ENCODE peak calls at places on chromosomes 4 and X, in five cellular contexts. G is GM12878, T is suprapubic skin, L is HL-60, Y is Panc1. D is an unnamed sample.

GRCh38 chrX:15797707-15798106 is 7.4 kb downstream of the ZRSR2 start:
- DNase-seq in G (no peak), T (no peak), L (no peak), Y (no peak), D (no peak)

GRCh38 chrX:1592128-1592862 is 891 bp downstream of the AKAP17A start:
- DNase-seq in G (no peak), T (no peak), L (no peak), Y (no peak), D (no peak)

GRCh38 chr4:76083386-76083785 is 8.9 kb downstream of the ART3 start:
- DNase-seq in G (no peak), T (no peak), L (no peak), Y (no peak), D (no peak)

GRCh38 chr4:140237616-140238352 is 83.8 kb upstream of the MAML3 start:
- DNase-seq in G (no peak), T (peak; percentile 88), L (peak; percentile 61), Y (no peak), D (peak; percentile 38)

GRCh38 chrX:68177542-68177941 is 255.8 kb downstream of the OPHN1 start:
- DNase-seq in G (no peak), T (no peak), L (peak; percentile 33), Y (no peak), D (no peak)

GRCh38 chr4:78613522-78614311 is 62.1 kb downstream of the ANXA3 start:
- DNase-seq in G (peak; percentile 93), T (no peak), L (no peak), Y (no peak), D (no peak)

GRCh38 chr4:36997727-36998126 is 246.8 kb upstream of the NWD2 start:
- DNase-seq in G (no peak), T (no peak), L (no peak), Y (peak; percentile 17), D (no peak)

GRCh38 chr4:175953960-175954521 is 111.6 kb upstream of the WDR17 start:
- DNase-seq in G (no peak), T (no peak), L (no peak), Y (no peak), D (no peak)

GRCh38 chr4:1659104-1659725 is 24.9 kb downstream of the FAM53A start:
- DNase-seq in G (no peak), T (no peak), L (no peak), Y (no peak), D (no peak)

GRCh38 chr4:102639602-102640001 is 121.2 kb downstream of the MANBA start:
- DNase-seq in G (no peak), T (no peak), L (no peak), Y (no peak), D (no peak)

GRCh38 chrX:12021708-12022107 is 116.6 kb upstream of the FRMPD4 start:
- DNase-seq in G (no peak), T (no peak), L (no peak), Y (no peak), D (no peak)

DNA sequence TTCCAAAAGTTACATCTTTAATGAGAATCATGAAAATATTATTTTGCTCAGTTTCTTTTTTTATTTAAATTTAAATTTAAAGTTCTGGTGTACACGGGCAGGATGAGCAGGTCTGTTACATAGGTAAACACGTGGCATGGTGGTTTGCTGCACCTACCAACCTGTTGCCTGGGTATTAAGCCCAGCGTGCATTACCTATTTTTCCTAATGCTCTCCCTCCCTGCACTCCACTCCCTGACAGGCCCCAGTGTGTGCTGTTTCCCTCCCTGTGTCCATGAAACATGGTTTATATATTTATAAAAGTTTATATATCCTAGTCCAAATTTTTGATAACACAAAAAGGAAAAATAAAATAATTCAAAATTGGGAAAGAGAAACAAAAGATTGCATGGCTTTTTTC is 4.0 kb downstream of the AFP start:
- DNase-seq in G (no peak), T (no peak), L (no peak), Y (no peak), D (no peak)
- H3K4me3 ChIP-seq in G (no peak overlapping the region), T (no peak overlapping the region), L (no peak overlapping the region), Y (no peak overlapping the region), D (no peak overlapping the region)

GRCh38 chrX:42237956-42238355 is 314.6 kb upstream of the CASK start:
- DNase-seq in G (no peak), T (no peak), L (no peak), Y (no peak), D (no peak)
- TF ChIP-seq POLR2AphosphoS5 in G (no peak), T (no peak), L (no peak), Y (no peak), D (no peak)

GRCh38 chrX:57977992-57978391 is 67.7 kb upstream of the ZXDA start:
- DNase-seq in G (no peak), T (no peak), L (no peak), Y (no peak), D (no peak)
- H3K4me3 ChIP-seq in G (no peak overlapping the region), T (no peak overlapping the region), L (no peak overlapping the region), Y (no peak overlapping the region), D (no peak overlapping the region)

GRCh38 chr4:4866833-4867744 is 7.6 kb downstream of the MSX1 start:
- DNase-seq in G (no peak), T (peak; percentile 78), L (no peak), Y (no peak), D (no peak)
- TF ChIP-seq POLR2AphosphoS5 in G (no peak), T (no peak), L (no peak), Y (no peak), D (no peak)

DNA sequence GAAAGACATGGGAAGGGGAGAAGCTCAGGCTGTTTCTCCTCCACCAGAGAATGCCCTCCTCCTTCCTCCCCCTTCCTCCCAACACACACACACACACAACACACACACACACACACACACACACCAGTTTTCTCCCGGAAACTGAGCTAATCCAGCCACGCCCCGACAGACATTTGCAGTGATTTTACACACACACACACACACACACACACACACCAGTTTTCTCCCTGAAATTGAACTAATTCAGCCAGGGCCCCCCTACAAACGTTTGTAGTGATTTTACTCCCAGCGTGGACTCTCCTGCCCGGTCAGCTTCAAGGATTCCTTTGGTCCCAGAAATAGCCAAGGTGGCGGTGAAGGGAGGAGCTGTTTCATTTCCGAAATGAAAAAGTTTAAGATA is 32.9 kb upstream of the STX18 start:
- DNase-seq in G (no peak), T (no peak), L (no peak), Y (peak; percentile 7), D (no peak)
- H3K4me3 ChIP-seq in G (peak overlapping the region; percentile 76), T (peak overlapping the region; percentile 82), L (peak overlapping the region; percentile 36), Y (peak overlapping the region; percentile 54), D (peak overlapping the region; percentile 73)

DNA sequence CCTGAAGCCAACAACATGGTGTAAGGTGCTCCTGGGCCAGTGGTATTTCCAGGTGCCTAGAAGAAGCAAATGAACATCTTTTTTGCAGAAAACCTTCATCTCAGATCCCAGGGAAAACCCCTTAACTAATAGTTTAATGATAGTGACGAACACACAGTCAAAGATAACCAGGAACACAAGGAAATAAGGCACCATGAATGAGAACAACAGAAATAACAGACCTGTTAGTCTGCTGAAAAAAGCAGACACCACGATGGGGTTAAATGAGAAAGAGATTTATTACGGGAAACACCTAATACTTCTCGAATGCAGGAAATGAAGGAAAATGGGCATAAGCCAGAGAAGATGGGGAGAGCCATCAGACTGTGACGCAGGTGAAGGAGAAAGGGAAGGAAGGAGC is 30.6 kb upstream of the WWC2 start:
- DNase-seq in G (no peak), T (no peak), L (no peak), Y (no peak), D (no peak)
- TF ChIP-seq POLR2AphosphoS5 in G (no peak), T (no peak), L (no peak), Y (no peak), D (no peak)

DNA sequence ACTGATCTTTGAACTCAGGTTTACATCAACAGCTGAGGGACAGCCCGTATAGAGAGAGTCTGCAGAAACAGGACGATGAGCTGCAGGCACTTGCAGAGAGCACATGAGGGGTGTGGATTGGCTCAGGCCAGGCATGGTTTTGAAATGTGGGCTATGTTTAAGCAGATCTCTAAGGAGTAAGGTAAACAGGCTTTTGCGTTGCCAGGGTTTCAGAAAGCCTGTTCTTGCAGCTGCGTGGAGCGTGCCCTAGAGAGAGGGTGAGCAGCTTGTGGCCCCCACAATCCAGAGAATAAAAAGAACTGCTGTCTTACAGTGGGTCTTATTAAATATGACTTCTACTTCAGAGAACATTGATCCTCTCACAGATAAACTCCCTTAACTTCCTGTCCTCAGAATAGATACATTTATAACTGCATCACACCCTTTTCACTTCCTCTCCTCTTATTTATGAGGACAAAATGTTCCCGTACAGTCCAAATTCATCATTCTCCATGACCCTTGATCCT is 64.1 kb downstream of the TMA16 start:
- DNase-seq in G (no peak), T (no peak), L (no peak), Y (no peak), D (no peak)
- H3K4me3 ChIP-seq in G (no peak overlapping the region), T (no peak overlapping the region), L (no peak overlapping the region), Y (no peak overlapping the region), D (no peak overlapping the region)

D was measured in breast epithelium.